ENCODE peak calls at places on chromosomes 4 and X, in eight cellular contexts. O is CD4-positive, alpha-beta T cell; P is AG09319; M is coronary artery; X is WTC11; U is CD8-positive, alpha-beta T cell; W is GM20000; F is B cell. Y is an unnamed sample.

GRCh38 chrX:2589186-2590020 is 88.6 kb upstream of the DHRSX start:
- DNase-seq in O (no peak), P (no peak), M (no peak), X (no peak), U (no peak), W (no peak), F (no peak), Y (no peak)

GRCh38 chr4:24845884-24846283 is 50.5 kb downstream of the SOD3 start:
- DNase-seq in O (no peak), P (no peak), M (no peak), X (no peak), U (no peak), W (no peak), F (no peak), Y (no peak)

GRCh38 chr4:164935363-164935762 is 42.1 kb downstream of the TRIM61 start:
- DNase-seq in O (no peak), P (no peak), M (no peak), X (peak), U (no peak), W (peak), F (no peak), Y (no peak)

GRCh38 chrX:153933751-153934472 is 925 bp downstream of the NAA10 start:
- DNase-seq in O (no peak), P (no peak), M (no peak), X (no peak), U (no peak), W (no peak), F (no peak), Y (no peak)

GRCh38 chr4:84403656-84404055 is 95.4 kb downstream of the NKX6-1 start:
- DNase-seq in O (no peak), P (no peak), M (no peak), X (no peak), U (no peak), W (no peak), F (no peak), Y (no peak)

GRCh38 chrX:17411189-17411588 is 36.2 kb downstream of the NHS start:
- DNase-seq in O (no peak), P (no peak), M (no peak), X (no peak), U (no peak), W (no peak), F (no peak), Y (no peak)

GRCh38 chr4:46274717-46275116 is 115.2 kb downstream of the GABRA2 start:
- DNase-seq in O (no peak), P (no peak), M (no peak), X (no peak), U (no peak), W (no peak), F (no peak), Y (no peak)

GRCh38 chr4:182577411-182577810 is 334.2 kb downstream of the TENM3 start:
- DNase-seq in O (no peak), P (no peak), M (no peak), X (no peak), U (no peak), W (no peak), F (no peak), Y (no peak)

GRCh38 chr4:169716677-169717076 is 41.1 kb downstream of the HPF1 start:
- DNase-seq in O (no peak), P (no peak), M (no peak), X (no peak), U (no peak), W (no peak), F (no peak), Y (no peak)

GRCh38 chr4:47528651-47529050 is 43.6 kb downstream of the ATP10D start:
- DNase-seq in O (no peak), P (no peak), M (no peak), X (no peak), U (no peak), W (no peak), F (no peak), Y (no peak)

GRCh38 chr4:150884625-150885024 is 130.5 kb downstream of the LRBA start:
- DNase-seq in O (no peak), P (no peak), M (no peak), X (no peak), U (no peak), W (no peak), F (no peak), Y (no peak)

GRCh38 chr4:55002431-55002830 is 123.0 kb downstream of the KDR start:
- DNase-seq in O (no peak), P (no peak), M (no peak), X (no peak), U (no peak), W (no peak), F (no peak), Y (no peak)

GRCh38 chrX:63761639-63762038 is 23.4 kb downstream of the ARHGEF9 start:
- DNase-seq in O (no peak), P (no peak), M (no peak), X (no peak), U (no peak), W (no peak), F (no peak), Y (no peak)
- TF ChIP-seq CTCF in O (no peak), P (no peak), M (no peak), X (no peak), U (peak), W (no peak), F (peak), Y (no peak)

GRCh38 chrX:69428216-69428615 is 75.9 kb upstream of the NALF2 start:
- DNase-seq in O (no peak), P (no peak), M (no peak), X (no peak), U (no peak), W (no peak), F (no peak), Y (no peak)

GRCh38 chrX:69429339-69430014 is 74.6 kb upstream of the NALF2 start:
- DNase-seq in O (no peak), P (no peak), M (no peak), X (no peak), U (no peak), W (no peak), F (no peak), Y (no peak)

GRCh38 chrX:69424910-69425309 is 79.2 kb upstream of the NALF2 start:
- DNase-seq in O (no peak), P (no peak), M (no peak), X (no peak), U (no peak), W (no peak), F (no peak), Y (no peak)

DNA sequence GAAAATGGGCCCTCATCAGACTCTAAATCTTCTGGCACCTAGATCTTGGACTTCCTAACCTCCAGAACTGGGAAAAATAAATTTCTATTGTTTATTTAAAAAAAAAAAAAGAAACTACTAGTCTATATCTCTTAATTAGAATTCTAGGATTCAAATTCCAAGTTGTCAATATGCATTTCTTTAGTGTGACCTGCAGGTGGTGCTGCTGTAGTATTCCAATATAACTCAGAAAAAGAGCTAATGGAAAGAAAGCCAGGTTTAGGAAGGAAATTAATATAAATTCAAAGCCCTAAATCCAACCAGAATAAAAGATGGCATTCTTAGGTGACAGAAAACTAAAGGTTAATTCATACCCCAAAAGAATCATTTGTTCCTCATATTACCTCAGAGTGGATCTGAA is 80.0 kb upstream of the NALF2 start:
- DNase-seq in O (no peak), P (no peak), M (no peak), X (no peak), U (no peak), W (no peak), F (no peak), Y (no peak)
- TF ChIP-seq CTCF in O (no peak), P (peak), M (no peak), X (no peak), U (no peak), W (no peak), F (no peak), Y (peak)

GRCh38 chr4:147864591-147864990 is 132.7 kb downstream of the ARHGAP10 start:
- DNase-seq in O (no peak), P (no peak), M (no peak), X (no peak), U (no peak), W (no peak), F (no peak), Y (no peak)

GRCh38 chr4:147863808-147864472 is 132.1 kb downstream of the ARHGAP10 start:
- DNase-seq in O (no peak), P (no peak), M (no peak), X (no peak), U (no peak), W (no peak), F (no peak), Y (no peak)

GRCh38 chr4:147860960-147861359 is 129.1 kb downstream of the ARHGAP10 start:
- DNase-seq in O (no peak), P (no peak), M (peak), X (no peak), U (no peak), W (no peak), F (no peak), Y (no peak)

GRCh38 chr4:147862043-147862692 is 130.3 kb downstream of the ARHGAP10 start:
- DNase-seq in O (no peak), P (no peak), M (no peak), X (no peak), U (no peak), W (no peak), F (no peak), Y (peak)

DNA sequence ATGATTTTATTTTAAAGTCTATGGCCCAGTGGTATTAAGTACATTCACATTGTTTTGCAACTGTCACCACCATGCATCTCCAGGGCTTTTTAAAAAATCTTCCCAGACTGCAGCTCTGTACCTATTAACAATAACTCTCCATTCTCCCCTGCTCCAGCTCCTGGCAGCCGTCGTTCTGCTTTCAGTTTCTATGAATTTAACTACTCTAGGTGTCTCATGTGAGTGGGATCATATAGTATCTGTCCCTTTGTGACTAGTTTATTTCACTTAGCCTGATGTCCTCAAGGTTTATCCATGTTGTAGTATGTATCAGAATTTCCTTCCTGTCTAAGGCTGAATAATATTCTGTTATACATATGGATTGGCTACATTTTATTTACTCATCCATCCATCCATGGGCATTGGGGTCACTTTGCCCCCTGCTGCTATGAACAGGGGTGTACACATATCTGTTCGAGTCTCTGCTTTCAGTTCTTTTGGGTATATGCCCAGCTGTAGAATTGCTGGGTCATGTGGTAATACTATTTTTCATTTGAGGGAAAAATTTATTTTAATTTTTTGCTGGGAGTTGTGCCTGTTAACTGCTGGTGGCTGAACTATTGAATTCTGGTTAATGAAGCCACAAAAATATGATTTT is 131.3 kb downstream of the ARHGAP10 start:
- DNase-seq in O (no peak), P (no peak), M (no peak), X (no peak), U (no peak), W (no peak), F (no peak), Y (no peak)
- TF ChIP-seq CTCF in O (no peak), P (peak), M (no peak), X (no peak), U (no peak), W (no peak), F (no peak), Y (no peak)

DNA sequence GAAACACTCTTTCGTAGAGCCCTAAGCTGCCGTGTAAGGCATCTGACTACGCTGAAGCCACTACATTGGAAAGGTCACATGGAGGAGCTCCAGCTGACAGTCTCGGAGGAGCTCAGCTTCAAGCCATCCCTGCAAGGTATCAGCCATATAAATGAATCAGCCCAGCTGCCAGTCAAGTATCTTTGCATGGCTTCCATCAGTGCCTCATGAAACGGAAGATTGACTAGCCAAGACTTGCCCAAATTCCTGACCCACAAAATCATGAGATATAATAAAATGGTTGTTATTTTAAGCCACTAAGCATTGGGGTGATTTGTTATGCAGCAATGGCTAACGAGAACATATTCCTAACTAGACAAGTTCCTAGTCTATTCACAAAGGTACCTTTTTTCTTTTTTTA is 104.1 kb upstream of the SCOC start:
- DNase-seq in O (no peak), P (no peak), M (no peak), X (no peak), U (no peak), W (no peak), F (no peak), Y (no peak)
- TF ChIP-seq CTCF in O (no peak), P (no peak), M (no peak), X (no peak), U (no peak), W (no peak), F (no peak), Y (no peak)

GRCh38 chr4:16196482-16197393 is 29.5 kb downstream of the TAPT1 start:
- DNase-seq in O (no peak), P (peak), M (no peak), X (no peak), U (no peak), W (no peak), F (peak), Y (no peak)
- TF ChIP-seq CTCF in O (no peak), P (peak), M (peak), X (no peak), U (no peak), W (no peak), F (no peak), Y (peak)

GRCh38 chr4:52795533-52795932 is 44.3 kb upstream of the ERVMER34-1 start:
- DNase-seq in O (no peak), P (no peak), M (no peak), X (no peak), U (no peak), W (no peak), F (no peak), Y (no peak)
- TF ChIP-seq CTCF in O (no peak), P (no peak), M (no peak), X (no peak), U (no peak), W (no peak), F (no peak), Y (no peak)

GRCh38 chr4:4427478-4427870 is 40.6 kb downstream of the NSG1 start:
- DNase-seq in O (no peak), P (no peak), M (no peak), X (no peak), U (no peak), W (no peak), F (no peak), Y (no peak)
- TF ChIP-seq CTCF in O (no peak), P (no peak), M (no peak), X (no peak), U (no peak), W (no peak), F (no peak), Y (no peak)

DNA sequence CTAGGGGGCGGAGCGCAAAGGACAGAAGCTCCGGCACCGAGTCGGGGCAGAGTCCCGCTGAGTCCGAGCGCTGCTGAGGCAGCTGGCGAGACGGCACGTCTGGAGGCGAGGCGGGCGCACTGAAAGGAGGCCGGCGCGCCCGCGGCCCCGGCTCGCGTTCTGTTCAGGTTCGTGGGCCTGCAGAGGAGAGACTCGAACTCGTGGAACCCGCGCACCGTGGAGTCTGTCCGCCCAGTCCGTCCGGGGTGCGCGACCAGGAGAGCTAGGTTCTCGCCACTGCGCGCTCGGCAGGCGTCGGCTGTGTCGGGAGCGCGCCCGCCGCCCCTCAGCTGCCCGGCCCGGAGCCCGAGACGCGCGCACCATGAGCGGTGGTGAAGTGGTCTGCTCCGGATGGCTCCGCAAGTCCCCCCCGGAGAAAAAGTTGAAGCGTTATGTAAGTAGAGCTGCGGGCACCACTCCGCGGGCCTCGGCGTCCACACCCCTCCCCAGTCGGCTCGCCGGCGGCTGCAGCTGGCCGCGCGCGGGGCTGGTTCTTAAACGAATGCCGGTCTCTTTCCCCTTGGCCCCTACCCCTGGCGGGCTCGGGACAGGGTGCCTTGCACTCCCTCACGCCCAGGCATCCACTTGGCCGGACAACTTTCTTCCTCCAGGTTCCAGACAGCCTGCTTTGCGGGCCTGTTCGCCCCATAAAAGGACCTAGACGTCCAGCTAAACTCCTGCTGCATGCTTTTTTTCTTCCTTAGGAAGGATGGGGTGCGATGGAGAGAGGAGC is at the start of gene GAB1:
- DNase-seq in O (no peak), P (no peak), M (no peak), X (peak), U (no peak), W (peak), F (peak), Y (no peak)
- TF ChIP-seq CTCF in O (no peak), P (no peak), M (no peak), X (no peak), U (no peak), W (no peak), F (no peak), Y (no peak)

GRCh38 chrX:73850124-73851013 is 287.4 kb downstream of the CHIC1 start:
- DNase-seq in O (no peak), P (no peak), M (no peak), X (peak), U (no peak), W (peak), F (no peak), Y (no peak)
- TF ChIP-seq CTCF in O (no peak), P (peak), M (no peak), X (no peak), U (no peak), W (no peak), F (no peak), Y (no peak)